ENCODE peak calls at places on chromosomes 4 and X, in four cellular contexts. One of them, this sample, is unnamed. For H3K36me3, the result is how much of the 10 kb centered on the place peaks cover.

GRCh38 chrX:152601848-152602616 is 35.7 kb upstream of the GABRQ start:
- DNase-seq in OCI-LY7: peak
- DNase-seq in BJ: no peak
- DNase-seq in cardiac muscle cell: no peak
- DNase-seq in this sample: peak

GRCh38 chrX:11336201-11336600 is 43.0 kb downstream of the AMELX start:
- DNase-seq in OCI-LY7: peak
- DNase-seq in BJ: no peak
- DNase-seq in cardiac muscle cell: no peak
- DNase-seq in this sample: no peak

GRCh38 chr4:6233943-6234342 is 33.6 kb upstream of the JAKMIP1 start:
- DNase-seq in OCI-LY7: no peak
- DNase-seq in BJ: no peak
- DNase-seq in cardiac muscle cell: no peak
- DNase-seq in this sample: no peak

GRCh38 chr4:7425591-7426468 is 8.9 kb downstream of the PSAPL1 start:
- DNase-seq in OCI-LY7: no peak
- DNase-seq in BJ: no peak
- DNase-seq in cardiac muscle cell: no peak
- DNase-seq in this sample: peak

GRCh38 chrX:150544222-150544787 is 24.1 kb upstream of the MTM1 start:
- DNase-seq in OCI-LY7: peak
- DNase-seq in BJ: no peak
- DNase-seq in cardiac muscle cell: peak
- DNase-seq in this sample: no peak

GRCh38 chr4:179583221-179583620 is 2141.0 kb upstream of the AGA start:
- DNase-seq in OCI-LY7: no peak
- DNase-seq in BJ: no peak
- DNase-seq in cardiac muscle cell: no peak
- DNase-seq in this sample: no peak

GRCh38 chr4:55323375-55323774 is 22.7 kb upstream of the SRD5A3 start:
- DNase-seq in OCI-LY7: no peak
- DNase-seq in BJ: no peak
- DNase-seq in cardiac muscle cell: no peak
- DNase-seq in this sample: no peak

GRCh38 chrX:78130396-78130795 is 9.1 kb downstream of the TAF9B start:
- DNase-seq in OCI-LY7: no peak
- DNase-seq in BJ: no peak
- DNase-seq in cardiac muscle cell: no peak
- DNase-seq in this sample: no peak

GRCh38 chr4:94523617-94524016 is 71.9 kb downstream of the PDLIM5 start:
- DNase-seq in OCI-LY7: no peak
- DNase-seq in BJ: no peak
- DNase-seq in cardiac muscle cell: no peak
- DNase-seq in this sample: no peak

GRCh38 chrX:9062621-9063020 is 28.7 kb upstream of the FAM9B start:
- DNase-seq in OCI-LY7: no peak
- DNase-seq in BJ: no peak
- DNase-seq in cardiac muscle cell: no peak
- DNase-seq in this sample: peak

GRCh38 chr4:69038582-69038981 is 57.7 kb upstream of the UGT2B7 start:
- DNase-seq in OCI-LY7: no peak
- DNase-seq in BJ: no peak
- DNase-seq in cardiac muscle cell: no peak
- DNase-seq in this sample: no peak

GRCh38 chr4:82957045-82957444 is 53.6 kb downstream of the LIN54 start:
- DNase-seq in OCI-LY7: no peak
- DNase-seq in BJ: no peak
- DNase-seq in cardiac muscle cell: no peak
- DNase-seq in this sample: no peak

GRCh38 chrX:30935985-30936384 is 46.9 kb upstream of the TAB3 start:
- DNase-seq in OCI-LY7: no peak
- DNase-seq in BJ: no peak
- DNase-seq in cardiac muscle cell: peak
- DNase-seq in this sample: peak

GRCh38 chr4:32161382-32161781 is 1441.2 kb downstream of the PCDH7 start:
- DNase-seq in OCI-LY7: no peak
- DNase-seq in BJ: no peak
- DNase-seq in cardiac muscle cell: no peak
- DNase-seq in this sample: no peak

GRCh38 chr4:184424279-184424678 is 50.1 kb downstream of the IRF2 start:
- DNase-seq in OCI-LY7: no peak
- DNase-seq in BJ: no peak
- DNase-seq in cardiac muscle cell: no peak
- DNase-seq in this sample: no peak

GRCh38 chrX:153333821-153334653 is at the start of gene ZNF275:
- DNase-seq in OCI-LY7: peak
- DNase-seq in BJ: peak
- DNase-seq in cardiac muscle cell: peak
- DNase-seq in this sample: peak

GRCh38 chr4:181272427-181272826 is 970.8 kb upstream of the TENM3 start:
- DNase-seq in OCI-LY7: no peak
- DNase-seq in BJ: no peak
- DNase-seq in cardiac muscle cell: peak
- DNase-seq in this sample: no peak

GRCh38 chr4:89899854-89900253 is 5.2 kb downstream of the MMRN1 start:
- DNase-seq in OCI-LY7: no peak
- DNase-seq in BJ: no peak
- DNase-seq in cardiac muscle cell: no peak
- DNase-seq in this sample: no peak

GRCh38 chr4:73803213-73803612 is 33.3 kb upstream of the CXCL6 start:
- DNase-seq in OCI-LY7: no peak
- DNase-seq in BJ: no peak
- DNase-seq in cardiac muscle cell: no peak
- DNase-seq in this sample: no peak

GRCh38 chr4:117793786-117794369 is 240.4 kb upstream of the NDST3 start:
- DNase-seq in OCI-LY7: no peak
- DNase-seq in BJ: no peak
- DNase-seq in cardiac muscle cell: no peak
- DNase-seq in this sample: no peak

GRCh38 chr4:184328022-184328736 is 110.5 kb upstream of the ENPP6 start:
- DNase-seq in OCI-LY7: peak
- DNase-seq in BJ: no peak
- DNase-seq in cardiac muscle cell: no peak
- DNase-seq in this sample: no peak

GRCh38 chr4:153079824-153080486 is 124.3 kb upstream of the TRIM2 start:
- DNase-seq in OCI-LY7: no peak
- DNase-seq in BJ: no peak
- DNase-seq in cardiac muscle cell: no peak
- DNase-seq in this sample: peak

GRCh38 chrX:154733072-154733425 is 17.8 kb downstream of the GAB3 start:
- DNase-seq in OCI-LY7: no peak
- DNase-seq in BJ: no peak
- DNase-seq in cardiac muscle cell: no peak
- DNase-seq in this sample: no peak

GRCh38 chr4:135184715-135185114 is 983.1 kb upstream of the PABPC4L start:
- DNase-seq in OCI-LY7: no peak
- DNase-seq in BJ: no peak
- DNase-seq in cardiac muscle cell: no peak
- DNase-seq in this sample: no peak

GRCh38 chrX:150226223-150226965 is 136.7 kb upstream of the MAMLD1 start:
- DNase-seq in OCI-LY7: no peak
- DNase-seq in BJ: no peak
- DNase-seq in cardiac muscle cell: no peak
- DNase-seq in this sample: no peak

GRCh38 chrX:152905081-152905420 is 7.2 kb downstream of the ZNF185 start:
- DNase-seq in OCI-LY7: no peak
- DNase-seq in BJ: no peak
- DNase-seq in cardiac muscle cell: no peak
- DNase-seq in this sample: no peak

GRCh38 chr4:144456196-144456595 is 189.8 kb upstream of the HHIP start:
- DNase-seq in OCI-LY7: no peak
- DNase-seq in BJ: no peak
- DNase-seq in cardiac muscle cell: no peak
- DNase-seq in this sample: no peak

GRCh38 chr4:46081211-46081610 is 42.6 kb downstream of the GABRG1 start:
- DNase-seq in OCI-LY7: no peak
- DNase-seq in BJ: no peak
- DNase-seq in cardiac muscle cell: no peak
- DNase-seq in this sample: no peak

GRCh38 chr4:71773004-71773403 is 10.9 kb downstream of the GC start:
- DNase-seq in OCI-LY7: no peak
- DNase-seq in BJ: no peak
- DNase-seq in cardiac muscle cell: no peak
- DNase-seq in this sample: no peak

GRCh38 chrX:47143894-47144625 is 442 bp downstream of the NDUFB11 start:
- DNase-seq in OCI-LY7: no peak
- DNase-seq in BJ: peak
- DNase-seq in cardiac muscle cell: peak
- DNase-seq in this sample: peak

GRCh38 chr4:22607382-22607781 is 85.4 kb upstream of the GBA3 start:
- DNase-seq in OCI-LY7: peak
- DNase-seq in BJ: no peak
- DNase-seq in cardiac muscle cell: peak
- DNase-seq in this sample: peak

GRCh38 chr4:158571736-158572135 is 50.1 kb downstream of the RXFP1 start:
- DNase-seq in OCI-LY7: no peak
- DNase-seq in BJ: no peak
- DNase-seq in cardiac muscle cell: no peak
- DNase-seq in this sample: no peak

GRCh38 chrX:107272431-107272921 is 66.1 kb downstream of the DNAAF6 start:
- DNase-seq in OCI-LY7: no peak
- DNase-seq in BJ: no peak
- DNase-seq in cardiac muscle cell: peak
- DNase-seq in this sample: no peak

GRCh38 chr4:173231916-173232315 is 63.3 kb downstream of the GALNT7 start:
- DNase-seq in OCI-LY7: no peak
- DNase-seq in BJ: no peak
- DNase-seq in cardiac muscle cell: no peak
- DNase-seq in this sample: no peak

GRCh38 chrX:30653415-30654131 is at the start of gene GK:
- DNase-seq in OCI-LY7: peak
- DNase-seq in BJ: no peak
- DNase-seq in cardiac muscle cell: peak
- DNase-seq in this sample: peak

GRCh38 chr4:146545102-146545501 is 23.4 kb upstream of the SLC10A7 start:
- DNase-seq in OCI-LY7: peak
- DNase-seq in BJ: no peak
- DNase-seq in cardiac muscle cell: peak
- DNase-seq in this sample: peak
- TF ChIP-seq CTCF in OCI-LY7: peak
- TF ChIP-seq CTCF in BJ: peak
- TF ChIP-seq CTCF in cardiac muscle cell: peak
- TF ChIP-seq CTCF in this sample: peak

DNA sequence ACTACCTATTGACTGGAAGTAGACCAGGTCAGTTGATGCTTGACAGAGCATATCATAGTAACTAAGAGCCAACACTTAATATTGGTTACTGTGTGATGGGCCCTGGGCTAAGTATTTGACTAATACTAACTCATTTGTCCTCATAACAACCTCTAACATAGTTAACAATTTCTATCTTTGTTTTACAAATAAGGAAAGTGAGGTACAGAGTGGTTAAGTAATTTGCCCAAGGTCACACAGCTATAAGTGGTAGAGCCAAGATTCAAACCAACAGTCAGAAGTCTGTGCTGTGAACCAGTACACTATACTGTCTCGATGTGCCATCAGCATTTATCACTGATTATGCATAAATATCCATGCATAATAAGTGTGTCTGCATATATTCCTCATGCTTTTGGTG is 27.1 kb upstream of the NUP54 start:
- DNase-seq in OCI-LY7: no peak
- DNase-seq in BJ: no peak
- DNase-seq in cardiac muscle cell: no peak
- DNase-seq in this sample: no peak
- H3K36me3 ChIP-seq in OCI-LY7: under half
- H3K36me3 ChIP-seq in BJ: under half
- H3K36me3 ChIP-seq in cardiac muscle cell: under half
- H3K36me3 ChIP-seq in this sample: half or more

GRCh38 chr4:39048291-39048690 is 13.7 kb upstream of the KLHL5 start:
- DNase-seq in OCI-LY7: peak
- DNase-seq in BJ: no peak
- DNase-seq in cardiac muscle cell: no peak
- DNase-seq in this sample: no peak
- TF ChIP-seq CTCF in OCI-LY7: no peak
- TF ChIP-seq CTCF in BJ: no peak
- TF ChIP-seq CTCF in cardiac muscle cell: no peak
- TF ChIP-seq CTCF in this sample: no peak

DNA sequence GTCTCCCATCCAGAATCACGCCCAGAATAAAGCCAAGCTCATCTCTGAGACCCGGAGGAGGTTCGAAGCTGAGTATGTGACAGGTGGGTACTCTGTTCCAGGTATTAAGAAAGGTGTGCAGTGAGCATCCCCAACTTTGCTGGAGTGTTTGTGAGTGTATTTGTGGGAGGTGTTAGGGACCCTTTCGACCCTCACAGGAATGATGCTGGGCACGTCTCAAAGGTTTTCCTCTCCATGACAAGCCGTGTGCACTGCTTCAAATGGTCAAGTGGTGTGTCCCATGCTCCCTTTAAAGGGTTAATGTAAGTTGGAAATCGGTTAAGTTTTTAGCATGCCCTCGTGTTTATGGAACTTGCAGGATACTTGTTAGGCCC is 442 bp downstream of the MOSPD2 start:
- DNase-seq in OCI-LY7: no peak
- DNase-seq in BJ: no peak
- DNase-seq in cardiac muscle cell: no peak
- DNase-seq in this sample: no peak
- H3K36me3 ChIP-seq in OCI-LY7: under half
- H3K36me3 ChIP-seq in BJ: under half
- H3K36me3 ChIP-seq in cardiac muscle cell: under half
- H3K36me3 ChIP-seq in this sample: under half

GRCh38 chrX:133513116-133513515 is 97.8 kb upstream of the GPC4 start:
- DNase-seq in OCI-LY7: no peak
- DNase-seq in BJ: no peak
- DNase-seq in cardiac muscle cell: peak
- DNase-seq in this sample: no peak

GRCh38 chrX:133511041-133511440 is 95.8 kb upstream of the GPC4 start:
- DNase-seq in OCI-LY7: no peak
- DNase-seq in BJ: no peak
- DNase-seq in cardiac muscle cell: no peak
- DNase-seq in this sample: no peak

DNA sequence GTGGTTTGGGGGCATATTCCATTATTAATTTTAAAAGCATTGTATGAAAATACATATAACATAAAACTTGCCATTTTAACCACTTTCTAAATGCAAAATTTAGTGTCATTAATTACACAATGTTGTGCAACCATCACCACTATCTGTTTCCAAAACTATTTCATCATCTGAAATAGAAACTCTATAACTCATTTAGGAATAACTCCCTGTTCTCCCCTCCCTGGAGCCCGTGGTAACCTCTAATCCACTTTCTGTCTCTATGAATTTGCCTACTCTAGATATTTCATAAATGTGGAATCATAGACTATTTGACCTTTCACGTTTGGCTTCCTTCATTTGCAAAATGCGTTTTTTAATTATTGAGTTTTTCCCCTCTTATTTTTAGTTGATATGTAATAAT is 101.4 kb upstream of the GPC4 start:
- DNase-seq in OCI-LY7: no peak
- DNase-seq in BJ: no peak
- DNase-seq in cardiac muscle cell: no peak
- DNase-seq in this sample: no peak
- TF ChIP-seq CTCF in OCI-LY7: no peak
- TF ChIP-seq CTCF in BJ: no peak
- TF ChIP-seq CTCF in cardiac muscle cell: no peak
- TF ChIP-seq CTCF in this sample: no peak

GRCh38 chr4:39846705-39847104 is 131.0 kb downstream of the PDS5A start:
- DNase-seq in OCI-LY7: no peak
- DNase-seq in BJ: no peak
- DNase-seq in cardiac muscle cell: no peak
- DNase-seq in this sample: no peak
- H3K36me3 ChIP-seq in OCI-LY7: half or more
- H3K36me3 ChIP-seq in BJ: under half
- H3K36me3 ChIP-seq in cardiac muscle cell: half or more
- H3K36me3 ChIP-seq in this sample: half or more